ENCODE peak calls at places on chromosome 10, in four cellular contexts. S, V, A and Y are unnamed samples.

GRCh38 chr10:101783736-101784118 is 481 bp upstream of the NPM3 start:
- DNase-seq in S (no peak), V (no peak), A (no peak), Y (no peak)

GRCh38 chr10:60334991-60335390 is 54.7 kb downstream of the ANK3 start:
- DNase-seq in S (no peak), V (no peak), A (peak), Y (no peak)

GRCh38 chr10:84432891-84433290 is 104.5 kb downstream of the CCSER2 start:
- DNase-seq in S (no peak), V (no peak), A (peak), Y (no peak)

GRCh38 chr10:97407211-97407951 is 6.2 kb upstream of the RRP12 start:
- DNase-seq in S (peak), V (no peak), A (peak), Y (peak)

GRCh38 chr10:42961156-42961589 is 115.7 kb upstream of the RET start:
- DNase-seq in S (peak), V (no peak), A (no peak), Y (no peak)

GRCh38 chr10:6721480-6721879 is 141.4 kb upstream of the PRKCQ start:
- DNase-seq in S (peak), V (no peak), A (peak), Y (no peak)

GRCh38 chr10:27745719-27746363 is at the start of gene MKX:
- DNase-seq in S (peak), V (no peak), A (peak), Y (no peak)

GRCh38 chr10:43308986-43309385 is 42.1 kb upstream of the RASGEF1A start:
- DNase-seq in S (no peak), V (no peak), A (peak), Y (no peak)

GRCh38 chr10:110010076-110011069 is 2.6 kb downstream of the ADD3 start:
- DNase-seq in S (no peak), V (no peak), A (no peak), Y (no peak)

GRCh38 chr10:123044391-123044790 is 35.6 kb downstream of the ACADSB start:
- DNase-seq in S (no peak), V (no peak), A (no peak), Y (peak)

GRCh38 chr10:132292972-132293415 is 14.8 kb downstream of the STK32C start:
- DNase-seq in S (no peak), V (no peak), A (no peak), Y (no peak)

GRCh38 chr10:77637986-77638765 is 568 bp upstream of the KCNMA1 start:
- DNase-seq in S (peak), V (no peak), A (peak), Y (no peak)

GRCh38 chr10:69337312-69338132 is 59.2 kb downstream of the HK1 start:
- DNase-seq in S (peak), V (no peak), A (peak), Y (no peak)

GRCh38 chr10:70145666-70146488 is 623 bp downstream of the TYSND1 start:
- DNase-seq in S (peak), V (no peak), A (peak), Y (no peak)

GRCh38 chr10:70283445-70284399 is at the start of gene NPFFR1:
- DNase-seq in S (peak), V (no peak), A (no peak), Y (no peak)

GRCh38 chr10:75461672-75462649 is 30.5 kb downstream of the LRMDA start:
- DNase-seq in S (no peak), V (no peak), A (no peak), Y (no peak)

GRCh38 chr10:24908793-24909423 is 43.5 kb downstream of the PRTFDC1 start:
- DNase-seq in S (no peak), V (no peak), A (peak), Y (peak)

GRCh38 chr10:14758994-14759664 is 15.6 kb downstream of the FAM107B start:
- DNase-seq in S (no peak), V (no peak), A (no peak), Y (no peak)

GRCh38 chr10:31940839-31941653 is 12.4 kb upstream of the ARHGAP12 start:
- DNase-seq in S (no peak), V (no peak), A (peak), Y (no peak)

GRCh38 chr10:45239642-45240041 is 75.8 kb downstream of the OR13A1 start:
- DNase-seq in S (no peak), V (no peak), A (peak), Y (no peak)

GRCh38 chr10:119174109-119174508 is 4.5 kb downstream of the PRDX3 start:
- DNase-seq in S (no peak), V (no peak), A (no peak), Y (no peak)